ENCODE peak calls at places on chromosomes 6 and 20, in five cellular contexts. M, X, K, T and C are unnamed samples.

GRCh38 chr6:159174263-159174974 is 5.2 kb downstream of the FNDC1 start:
- DNase-seq in M (peak; percentile 56), K (peak; percentile 84), T (peak; percentile 56), X (peak; percentile 78), C (peak; percentile 74)

GRCh38 chr20:33650753-33651561 is 11.2 kb upstream of the C20orf144 start:
- DNase-seq in K (no peak), X (no peak), T (no peak), M (peak; percentile 30), C (no peak)

GRCh38 chr6:88566746-88567534 is 396.5 kb downstream of the RNGTT start:
- DNase-seq in K (no peak), T (no peak), X (no peak), M (peak; percentile 68), C (no peak)

GRCh38 chr6:17419189-17419575 is 25.8 kb downstream of the CAP2 start:
- DNase-seq in M (no peak), K (peak; percentile 32), T (no peak), X (no peak), C (no peak)

GRCh38 chr20:13870349-13870748 is 85.5 kb downstream of the NDUFAF5 start:
- DNase-seq in M (no peak), X (no peak), K (no peak), T (no peak), C (no peak)

GRCh38 chr20:3753098-3753497 is 14.5 kb downstream of the ADISSP start:
- DNase-seq in K (peak; percentile 85), T (peak; percentile 32), X (peak; percentile 68), M (peak; percentile 42), C (peak; percentile 71)

GRCh38 chr20:1526896-1527295 is 30.6 kb downstream of the SIRPD start:
- DNase-seq in M (no peak), T (no peak), X (no peak), K (peak; percentile 35), C (no peak)

GRCh38 chr6:34680802-34681515 is 15.6 kb downstream of the ILRUN start:
- DNase-seq in M (no peak), K (no peak), T (no peak), X (no peak), C (no peak)

GRCh38 chr6:5053864-5054426 is 31.2 kb upstream of the PPP1R3G start:
- DNase-seq in T (no peak), X (no peak), M (no peak), K (no peak), C (no peak)

GRCh38 chr6:34226731-34227586 is 9.7 kb upstream of the HMGA1 start:
- DNase-seq in T (no peak), X (no peak), K (no peak), M (peak; percentile 35), C (no peak)

GRCh38 chr6:14001329-14002012 is 76.7 kb downstream of the RNF182 start:
- DNase-seq in K (peak; percentile 79), T (no peak), M (no peak), X (no peak), C (no peak)

GRCh38 chr6:81995548-81996289 is 243.2 kb upstream of the TENT5A start:
- DNase-seq in T (no peak), M (no peak), K (peak; percentile 30), X (no peak), C (no peak)

GRCh38 chr6:14754636-14755513 is 491.0 kb upstream of the JARID2 start:
- DNase-seq in M (no peak), T (no peak), X (no peak), K (no peak), C (peak; percentile 68)

GRCh38 chr6:116542426-116542825 is 3.1 kb downstream of the TRAPPC3L start:
- DNase-seq in K (no peak), X (no peak), T (no peak), M (no peak), C (no peak)

GRCh38 chr20:63969851-63970713 is at the start of gene ZNF512B:
- DNase-seq in M (no peak), X (peak; percentile 83), K (peak; percentile 75), T (no peak), C (peak; percentile 66)

GRCh38 chr20:57265649-57266250 is 691 bp downstream of the BMP7 start:
- DNase-seq in M (no peak), X (no peak), T (no peak), K (no peak), C (no peak)

GRCh38 chr20:24032412-24032898 is 43.9 kb upstream of the GGTLC1 start:
- DNase-seq in T (no peak), K (no peak), M (no peak), X (no peak), C (no peak)